ENCODE peak calls at places on chromosomes 5 and 9, in four cellular contexts. N is ovary, C is A549, M is adrenal gland. L is an unnamed sample.

GRCh38 chr9:129176786-129177442 is 1.1 kb downstream of the IER5L start:
- DNase-seq in C (peak), N (peak), M (peak), L (no peak)

GRCh38 chr5:135271533-135272310 is 127.3 kb downstream of the MACROH2A1 start:
- DNase-seq in C (no peak), N (no peak), M (no peak), L (no peak)

GRCh38 chr5:78566747-78567449 is 81.7 kb downstream of the LHFPL2 start:
- DNase-seq in N (no peak), C (no peak), M (no peak), L (no peak)

GRCh38 chr5:83802686-83803085 is 82.0 kb upstream of the HAPLN1 start:
- DNase-seq in N (no peak), C (no peak), M (no peak), L (no peak)

GRCh38 chr9:122116040-122116439 is 22.9 kb upstream of the TTLL11 start:
- DNase-seq in N (no peak), M (no peak), C (no peak), L (no peak)

GRCh38 chr9:108855529-108855886 is 278 bp downstream of the ACTL7B start:
- DNase-seq in C (no peak), N (no peak), M (no peak), L (no peak)

GRCh38 chr9:109534151-109534550 is 36.0 kb upstream of the PTPN3 start:
- DNase-seq in N (no peak), M (no peak), C (no peak), L (no peak)

GRCh38 chr9:14660721-14661120 is 32.5 kb downstream of the ZDHHC21 start:
- DNase-seq in M (no peak), N (no peak), C (no peak), L (no peak)

GRCh38 chr5:151798674-151799073 is 26.9 kb downstream of the G3BP1 start:
- DNase-seq in M (no peak), N (no peak), C (no peak), L (no peak)

GRCh38 chr5:73039082-73039481 is 81.3 kb upstream of the TMEM171 start:
- DNase-seq in M (no peak), C (no peak), N (no peak), L (no peak)

GRCh38 chr5:60494635-60495034 is 205.3 kb downstream of the DEPDC1B start:
- DNase-seq in N (no peak), M (no peak), C (no peak), L (no peak)

GRCh38 chr5:143245929-143246561 is 157.4 kb downstream of the NR3C1 start:
- DNase-seq in N (no peak), C (peak), M (peak), L (peak)

GRCh38 chr5:142600611-142601360 is 85.1 kb downstream of the FGF1 start:
- DNase-seq in M (peak), C (peak), N (peak), L (peak)

GRCh38 chr9:17688834-17689233 is 110.0 kb downstream of the SH3GL2 start:
- DNase-seq in N (no peak), M (no peak), C (no peak), L (no peak)

GRCh38 chr5:132681476-132681831 is 7.7 kb downstream of the IL4 start:
- DNase-seq in M (no peak), N (no peak), C (no peak), L (no peak)

GRCh38 chr5:19987594-19988345 is at the start of gene CDH18:
- DNase-seq in C (peak), N (peak), M (peak), L (no peak)

GRCh38 chr5:181207214-181207959 is 2.4 kb upstream of the TRIM7 start:
- DNase-seq in M (peak), C (peak), N (peak), L (no peak)

GRCh38 chr5:139565411-139566305 is 4.5 kb downstream of the UBE2D2 start:
- DNase-seq in M (peak), C (no peak), N (no peak), L (no peak)

GRCh38 chr5:175922192-175922885 is 45.8 kb downstream of the THOC3 start:
- DNase-seq in M (no peak), N (no peak), C (peak), L (no peak)

GRCh38 chr5:142441638-142442037 is 116.8 kb upstream of the SPRY4 start:
- DNase-seq in M (peak), C (no peak), N (no peak), L (no peak)

GRCh38 chr9:116073826-116074225 is 79.8 kb upstream of the PAPPA start:
- DNase-seq in C (no peak), M (no peak), N (no peak), L (no peak)

GRCh38 chr9:92729735-92730155 is 34.9 kb downstream of the BICD2 start:
- DNase-seq in M (no peak), C (no peak), N (no peak), L (no peak)

GRCh38 chr5:53480474-53481353 is at the start of gene FST:
- DNase-seq in N (peak), M (peak), C (no peak), L (no peak)

GRCh38 chr9:34546834-34547827 is 24.3 kb upstream of the ENHO start:
- DNase-seq in N (no peak), M (peak), C (peak), L (no peak)

GRCh38 chr9:136107953-136108647 is 10.6 kb downstream of the TMEM250 start:
- DNase-seq in C (no peak), N (no peak), M (no peak), L (peak)

GRCh38 chr9:99818439-99818992 is 3.2 kb upstream of the NR4A3 start:
- DNase-seq in C (no peak), N (no peak), M (no peak), L (no peak)

GRCh38 chr5:59956130-59956773 is 62.7 kb upstream of the PDE4D start:
- DNase-seq in N (no peak), M (no peak), C (no peak), L (no peak)

GRCh38 chr9:15696979-15697378 is 144.1 kb downstream of the CCDC171 start:
- DNase-seq in C (no peak), N (no peak), M (no peak), L (no peak)

GRCh38 chr9:37408933-37409710 is 13.4 kb upstream of the GRHPR start:
- DNase-seq in C (no peak), N (no peak), M (no peak), L (no peak)

GRCh38 chr5:137498301-137498735 is 808 bp downstream of the SPOCK1 start:
- DNase-seq in M (peak), C (peak), N (no peak), L (peak)

GRCh38 chr5:108637110-108637509 is 110.6 kb upstream of the FER start:
- DNase-seq in C (no peak), M (no peak), N (no peak), L (no peak)

GRCh38 chr5:108638021-108638420 is 109.7 kb upstream of the FER start:
- DNase-seq in M (no peak), N (no peak), C (no peak), L (no peak)

GRCh38 chr5:108639356-108639755 is 108.3 kb upstream of the FER start:
- DNase-seq in N (no peak), M (no peak), C (no peak), L (no peak)

GRCh38 chr5:108641596-108641995 is 106.1 kb upstream of the FER start:
- DNase-seq in C (no peak), M (no peak), N (no peak), L (no peak)

GRCh38 chr5:108642170-108642906 is 105.4 kb upstream of the FER start:
- DNase-seq in C (peak), M (peak), N (no peak), L (peak)
- H3K4me3 ChIP-seq in C (no peak), M (no peak), N (no peak), L (peak)

DNA sequence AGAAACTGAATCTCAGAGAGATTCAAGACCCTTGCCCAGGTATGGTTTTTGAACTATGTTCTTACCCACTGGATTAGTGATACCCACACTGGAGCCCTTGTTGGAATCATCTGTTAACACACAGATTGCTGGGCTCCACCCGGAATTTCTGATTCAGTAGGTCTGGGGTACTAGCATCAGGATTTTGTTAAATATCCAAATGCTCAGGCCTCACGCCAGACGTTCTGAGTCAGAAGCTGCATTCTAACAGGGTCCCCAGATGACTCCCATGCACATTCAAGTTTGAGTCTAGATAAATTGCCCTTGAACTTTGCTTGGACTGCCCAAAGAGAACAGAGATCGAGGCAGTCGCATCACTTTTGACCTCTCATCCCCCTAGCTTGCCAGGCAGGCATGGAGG is 182.0 kb upstream of the WWC1 start:
- DNase-seq in M (no peak), C (no peak), N (no peak), L (no peak)
- TF ChIP-seq POLR2A in M (no peak), C (no peak), N (no peak), L (no peak)

DNA sequence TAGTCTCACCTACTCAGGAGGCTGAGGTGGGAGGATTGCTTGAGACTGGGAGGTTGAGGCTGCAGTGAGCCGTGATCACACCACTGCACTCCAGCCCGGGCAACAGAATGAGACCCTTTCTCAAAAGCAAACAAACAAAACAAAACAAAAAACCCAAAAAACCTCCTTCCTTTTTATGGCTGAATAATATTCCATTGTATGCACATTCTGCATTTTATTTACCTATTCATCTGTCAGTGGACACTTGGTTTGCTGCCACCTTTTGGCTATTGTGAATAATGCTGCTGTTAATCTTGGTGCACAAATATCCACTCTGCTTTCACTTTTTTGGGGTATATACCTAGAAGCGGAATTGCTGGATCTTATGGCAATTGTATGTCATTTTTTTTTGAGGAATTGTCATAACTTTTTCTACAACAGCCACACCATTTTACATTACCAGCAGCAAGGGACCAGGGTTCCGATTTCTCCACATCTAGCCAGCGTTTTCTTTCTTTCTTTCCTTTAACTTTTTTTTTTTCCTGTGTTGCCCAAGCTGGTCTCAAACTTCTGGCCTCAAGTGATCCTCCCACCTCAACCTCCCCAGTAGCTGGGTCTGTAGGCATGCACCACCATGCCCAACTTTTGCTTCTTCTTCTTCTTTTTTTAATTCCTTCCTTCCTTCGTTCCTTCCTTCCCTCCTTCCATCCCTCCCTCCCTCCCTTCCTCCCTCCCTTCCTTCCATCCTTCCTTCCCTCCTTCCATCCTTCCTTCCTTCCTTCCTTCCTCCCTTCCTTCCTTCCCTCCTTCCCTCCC is 30.6 kb downstream of the NKX2-5 start:
- DNase-seq in C (peak), N (no peak), M (no peak), L (no peak)
- TF ChIP-seq CTCF in C (peak), N (no peak), M (peak), L (peak)

DNA sequence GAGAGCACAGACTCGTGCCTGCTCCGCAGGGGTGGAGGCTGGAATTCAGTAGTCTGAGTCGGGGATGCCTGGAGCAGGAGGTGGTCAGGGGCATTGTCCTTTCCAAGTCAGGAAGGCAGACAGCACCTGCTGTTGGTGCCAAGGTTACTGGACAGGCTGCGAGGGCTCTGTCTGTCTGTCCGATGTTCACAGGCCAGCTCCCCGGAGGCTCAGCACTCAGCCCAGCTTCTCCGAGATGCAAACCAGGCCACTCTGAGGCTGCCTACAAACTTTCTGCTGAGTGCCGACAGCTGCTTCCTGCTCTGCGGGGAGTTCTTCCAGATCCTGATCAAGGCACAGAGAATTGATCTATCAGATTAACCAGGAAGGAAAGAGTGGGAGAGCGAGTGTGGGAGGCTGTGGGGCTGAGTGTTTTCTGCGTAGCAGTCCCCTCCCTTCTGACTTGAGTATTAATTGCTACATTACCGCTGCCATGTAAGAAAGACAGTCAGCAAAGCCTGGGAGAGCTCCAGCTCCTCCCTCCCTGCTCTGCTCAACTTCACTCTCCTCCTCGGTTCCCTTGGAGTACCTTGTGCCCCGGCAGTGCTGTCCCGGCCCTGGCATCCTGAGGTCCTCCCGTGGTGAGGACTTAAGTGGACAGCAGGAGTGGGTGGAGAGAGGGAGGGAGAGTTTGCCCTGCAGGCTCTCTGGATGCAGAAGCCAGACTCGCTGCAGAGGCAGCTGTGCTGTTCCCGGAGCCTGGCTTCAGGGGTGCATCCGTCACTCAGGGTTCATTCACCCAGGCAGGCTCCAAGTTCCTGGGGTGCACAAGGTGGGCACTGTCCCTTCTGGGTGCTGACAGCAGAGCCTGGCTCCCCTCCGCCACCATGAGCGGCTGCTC is 35.9 kb downstream of the KCNMB1 start:
- DNase-seq in N (no peak), C (no peak), M (no peak), L (no peak)
- H3K4me3 ChIP-seq in N (no peak), C (no peak), M (no peak), L (no peak)

GRCh38 chr9:33267368-33267767 is 2.5 kb downstream of the CHMP5 start:
- DNase-seq in C (no peak), M (no peak), N (no peak), L (no peak)

GRCh38 chr9:33265211-33265885 is 499 bp downstream of the CHMP5 start:
- DNase-seq in C (no peak), N (peak), M (peak), L (no peak)

GRCh38 chr9:33264473-33265177 is at the start of the genes BAG1 and CHMP5:
- DNase-seq in C (peak), N (peak), M (peak), L (peak)

GRCh38 chr9:33263131-33263935 is 1.2 kb downstream of the BAG1 start:
- DNase-seq in N (peak), M (peak), C (no peak), L (peak)

DNA sequence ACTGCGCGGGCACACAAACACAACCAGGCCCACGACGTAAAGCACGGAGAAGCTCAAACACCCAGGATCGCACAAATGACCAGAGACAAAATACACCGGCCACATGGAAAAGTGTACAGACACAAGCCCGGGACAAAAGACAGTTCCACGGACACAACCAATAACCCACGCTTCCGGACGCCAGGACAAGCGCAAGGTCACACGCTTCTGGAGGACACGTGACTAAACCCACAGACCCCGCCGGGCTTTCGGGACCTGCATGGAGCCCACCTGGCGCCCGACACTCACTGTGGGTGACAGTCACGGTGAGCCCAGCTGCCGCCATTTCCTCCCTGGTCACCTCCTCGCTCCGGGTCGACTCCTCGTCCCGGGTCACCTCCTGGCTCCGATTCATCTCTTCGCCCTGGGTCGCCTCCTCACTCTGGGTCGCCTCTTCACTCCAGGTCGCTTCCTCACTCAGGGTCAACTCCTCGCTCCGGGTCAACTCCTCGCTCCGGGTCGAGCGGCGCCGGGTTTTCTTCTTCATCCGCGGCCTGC is 504 bp downstream of the BAG1 start:
- DNase-seq in C (no peak), M (peak), N (no peak), L (peak)
- TF ChIP-seq POLR2A in C (no peak), M (no peak), N (no peak), L (no peak)

GRCh38 chr5:35852084-35852734 is 4.5 kb upstream of the IL7R start:
- DNase-seq in C (peak), N (no peak), M (peak), L (no peak)
- TF ChIP-seq CTCF in C (no peak), N (no peak), M (peak), L (no peak)